ENCODE peak calls at places on chromosomes 1 and 21, in ten cellular contexts. D is upper lobe of right lung, C is WERI-Rb-1, X is transverse colon, H is RWPE2, I is aorta, A is right lobe of liver, Q is neural progenitor cell, B is thyroid gland, F is heart right ventricle. M is an unnamed sample.

GRCh38 chr1:101330427-101331130 is 93.8 kb downstream of the S1PR1 start:
- DNase-seq in D (no peak), C (no peak), X (no peak), H (no peak), I (no peak), A (no peak), Q (no peak), B (no peak), F (no peak), M (no peak)

GRCh38 chr1:210777914-210778313 is 356.0 kb downstream of the KCNH1 start:
- DNase-seq in D (no peak), C (no peak), X (no peak), H (no peak), I (no peak), A (no peak), Q (no peak), B (no peak), F (no peak), M (no peak)

GRCh38 chr1:185045793-185046441 is 559 bp downstream of the RNF2 start:
- DNase-seq in D (peak; percentile 67), C (peak; percentile 41), X (peak; percentile 20), H (no peak), I (peak; percentile 51), A (peak; percentile 49), Q (peak; percentile 80), B (peak; percentile 53), F (no peak), M (peak; percentile 67)

GRCh38 chr21:21997390-21998333 is 999.5 kb downstream of the NCAM2 start:
- DNase-seq in D (no peak), C (no peak), X (no peak), H (no peak), I (no peak), A (no peak), Q (no peak), B (no peak), F (no peak), M (no peak)

GRCh38 chr1:151912973-151913372 is 3.7 kb upstream of the THEM4 start:
- DNase-seq in D (no peak), C (no peak), X (no peak), H (no peak), I (no peak), A (no peak), Q (no peak), B (no peak), F (no peak), M (no peak)

GRCh38 chr1:205375816-205376545 is 19.3 kb upstream of the KLHDC8A start:
- DNase-seq in D (no peak), C (peak; percentile 73), X (peak; percentile 34), H (no peak), I (no peak), A (no peak), Q (peak; percentile 79), B (peak; percentile 35), F (no peak), M (peak; percentile 84)

GRCh38 chr1:207806531-207807394 is 54.9 kb downstream of the CD46 start:
- DNase-seq in D (no peak), C (peak; percentile 10), X (no peak), H (no peak), I (no peak), A (no peak), Q (no peak), B (no peak), F (no peak), M (no peak)

GRCh38 chr1:32159189-32159588 is 20.3 kb upstream of the TXLNA start:
- DNase-seq in D (no peak), C (no peak), X (no peak), H (no peak), I (no peak), A (no peak), Q (no peak), B (no peak), F (no peak), M (no peak)

GRCh38 chr21:39518845-39519205 is 67.1 kb downstream of the SH3BGR start:
- DNase-seq in D (no peak), C (no peak), X (no peak), H (no peak), I (no peak), A (no peak), Q (no peak), B (peak; percentile 18), F (no peak), M (no peak)

GRCh38 chr1:20602851-20603450 is 14.1 kb downstream of the CDA start:
- DNase-seq in D (no peak), C (no peak), X (no peak), H (no peak), I (no peak), A (no peak), Q (no peak), B (no peak), F (no peak), M (no peak)

GRCh38 chr21:25895565-25896205 is 160.9 kb downstream of the GABPA start:
- DNase-seq in D (no peak), C (peak; percentile 53), X (no peak), H (no peak), I (no peak), A (no peak), Q (peak; percentile 41), B (no peak), F (no peak), M (no peak)

GRCh38 chr1:152049291-152050073 is 12.7 kb upstream of the S100A11 start:
- DNase-seq in D (no peak), C (no peak), X (no peak), H (no peak), I (no peak), A (no peak), Q (no peak), B (no peak), F (no peak), M (no peak)

DNA sequence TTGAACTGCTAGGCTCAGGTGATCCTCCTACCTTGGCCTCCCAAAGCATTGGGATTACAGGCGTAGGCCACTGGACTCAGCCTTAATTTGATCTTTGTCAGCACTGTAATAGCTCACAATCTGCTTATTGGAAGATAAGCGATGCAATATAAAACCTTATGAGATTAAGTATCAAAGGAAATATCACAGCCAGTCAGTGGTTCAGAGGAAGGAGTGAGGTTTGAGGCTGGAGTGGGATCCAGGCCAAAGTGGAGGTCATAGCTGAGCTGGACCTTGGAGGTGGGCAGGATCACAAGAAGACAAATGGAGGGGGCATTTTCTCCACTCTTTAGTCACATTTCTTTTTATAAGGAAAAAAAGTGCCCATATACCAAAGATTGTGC is 228.5 kb downstream of the RHOU start:
- DNase-seq in D (no peak), C (no peak), X (no peak), H (no peak), I (peak; percentile 67), A (no peak), Q (no peak), B (no peak), F (no peak), M (no peak)
- H3K27ac ChIP-seq in D (peak overlapping the region; percentile 66), C (no peak overlapping the region), X (peak overlapping the region; percentile 56), H (no peak overlapping the region), I (peak overlapping the region; percentile 98), A (no peak overlapping the region), Q (no peak overlapping the region), B (peak overlapping the region; percentile 67), F (no peak overlapping the region), M (peak overlapping the region; percentile 76)

GRCh38 chr1:9200441-9200840 is 34.1 kb upstream of the H6PD start:
- DNase-seq in D (no peak), C (no peak), X (no peak), H (no peak), I (no peak), A (no peak), Q (peak; percentile 71), B (no peak), F (no peak), M (no peak)

GRCh38 chr1:9195651-9196050 is 38.9 kb upstream of the H6PD start:
- DNase-seq in D (no peak), C (no peak), X (no peak), H (no peak), I (no peak), A (no peak), Q (no peak), B (no peak), F (no peak), M (peak; percentile 54)

GRCh38 chr1:9196129-9197040 is 38.2 kb upstream of the H6PD start:
- DNase-seq in D (peak; percentile 78), C (peak; percentile 92), X (peak; percentile 74), H (no peak), I (peak; percentile 82), A (peak; percentile 73), Q (peak; percentile 77), B (peak; percentile 74), F (peak; percentile 52), M (peak; percentile 82)

GRCh38 chr1:9198538-9199361 is 35.8 kb upstream of the H6PD start:
- DNase-seq in D (no peak), C (no peak), X (no peak), H (no peak), I (peak; percentile 48), A (no peak), Q (peak; percentile 91), B (no peak), F (peak; percentile 48), M (peak; percentile 48)

DNA sequence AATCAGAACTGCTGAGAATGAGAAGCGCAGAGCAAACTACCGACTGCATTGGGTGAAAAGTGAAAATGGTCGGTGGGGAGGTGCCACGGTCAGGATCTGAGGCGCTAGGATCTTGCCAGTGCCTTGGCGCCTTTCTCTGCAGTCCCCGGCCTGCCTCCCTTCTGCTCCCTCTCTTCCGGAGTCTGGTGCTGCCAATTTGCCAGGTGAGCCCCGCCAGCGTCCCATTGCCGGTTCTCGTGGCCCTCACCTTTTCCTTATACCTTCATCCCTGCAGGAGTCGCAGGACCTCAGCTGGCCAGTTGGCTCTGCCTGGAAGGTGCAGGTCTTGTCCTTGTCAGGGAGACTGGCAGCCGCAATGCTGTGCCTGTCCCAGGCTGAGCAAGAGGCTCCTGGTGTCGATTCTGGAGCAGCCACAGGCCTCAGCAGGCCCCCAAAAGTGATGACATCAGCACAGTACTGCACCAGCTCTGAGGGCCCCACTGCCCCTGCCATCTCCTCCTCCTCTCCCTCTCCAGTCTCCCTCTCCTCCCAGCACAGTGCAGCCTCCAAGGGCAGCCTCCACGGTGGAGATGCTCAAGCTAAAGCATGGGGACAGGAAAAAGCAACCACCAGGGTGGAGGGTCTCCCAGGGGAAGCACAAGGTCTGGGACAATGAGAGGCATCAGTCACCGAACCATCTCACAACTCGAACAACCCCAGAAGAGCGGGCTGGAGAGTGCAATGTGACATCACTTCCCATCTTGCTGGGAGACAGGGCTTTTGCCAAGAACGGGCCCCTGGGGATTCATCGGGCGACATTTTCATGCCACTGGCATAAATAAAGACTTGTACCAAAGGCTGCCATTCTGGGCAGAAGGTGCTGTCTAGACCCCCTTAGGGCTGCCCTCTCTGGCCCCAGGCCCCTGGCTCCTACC is 37.1 kb upstream of the H6PD start:
- DNase-seq in D (no peak), C (no peak), X (no peak), H (no peak), I (peak; percentile 55), A (no peak), Q (no peak), B (no peak), F (peak; percentile 58), M (no peak)
- H3K4me3 ChIP-seq in D (peak overlapping the region; percentile 29), C (peak overlapping the region; percentile 42), X (no peak overlapping the region), H (no peak overlapping the region), I (no peak overlapping the region), A (no peak overlapping the region), Q (no peak overlapping the region), B (no peak overlapping the region), F (peak overlapping the region; percentile 37), M (no peak overlapping the region)

GRCh38 chr1:33182896-33183295 is 1.1 kb upstream of the TRIM62 start:
- DNase-seq in D (no peak), C (no peak), X (no peak), H (no peak), I (no peak), A (no peak), Q (no peak), B (no peak), F (no peak), M (no peak)
- H3K27ac ChIP-seq in D (no peak overlapping the region), C (peak overlapping the region; percentile 96), X (peak overlapping the region; percentile 77), H (no peak overlapping the region), I (no peak overlapping the region), A (no peak overlapping the region), Q (no peak overlapping the region), B (no peak overlapping the region), F (no peak overlapping the region), M (peak overlapping the region; percentile 2)

GRCh38 chr1:217133958-217134856 is 411.0 kb upstream of the ESRRG start:
- DNase-seq in D (no peak), C (no peak), X (no peak), H (no peak), I (no peak), A (no peak), Q (peak; percentile 57), B (peak; percentile 8), F (peak; percentile 21), M (no peak)
- H3K4me3 ChIP-seq in D (peak overlapping the region; percentile 36), C (peak overlapping the region; percentile 54), X (peak overlapping the region; percentile 32), H (peak overlapping the region; percentile 28), I (no peak overlapping the region), A (no peak overlapping the region), Q (peak overlapping the region; percentile 63), B (peak overlapping the region; percentile 34), F (peak overlapping the region; percentile 53), M (peak overlapping the region; percentile 29)

M was measured in testis.